ENCODE peak calls at places on chromosomes 1 and 21, in four cellular contexts. Z is psoas muscle, M is heart left ventricle, L is ovary. B is an unnamed sample.

GRCh38 chr1:225508538-225509375 is 80.9 kb upstream of the LBR start:
- DNase-seq in M (peak; percentile 44), L (no peak), Z (no peak), B (peak; percentile 70)

GRCh38 chr1:199545780-199546179 is 481.7 kb upstream of the NR5A2 start:
- DNase-seq in M (no peak), L (no peak), Z (no peak), B (no peak)

GRCh38 chr1:29875557-29876028 is 639.3 kb downstream of the PTPRU start:
- DNase-seq in L (no peak), M (peak; percentile 29), Z (no peak), B (no peak)

GRCh38 chr1:246837418-246838117 is 94.2 kb downstream of the AHCTF1 start:
- DNase-seq in M (no peak), Z (no peak), L (no peak), B (no peak)

GRCh38 chr1:2587071-2587859 is 688 bp downstream of the PRXL2B start:
- DNase-seq in M (no peak), Z (no peak), L (no peak), B (no peak)

GRCh38 chr1:21623411-21623961 is 45.7 kb downstream of the RAP1GAP start:
- DNase-seq in M (no peak), L (no peak), Z (no peak), B (no peak)

GRCh38 chr1:77218477-77219165 is 609 bp downstream of the PIGK start:
- DNase-seq in L (no peak), M (no peak), Z (no peak), B (no peak)

GRCh38 chr1:235954306-235955283 is 87.9 kb upstream of the LYST start:
- DNase-seq in L (no peak), M (no peak), Z (peak; percentile 63), B (no peak)

GRCh38 chr1:1069061-1069710 is 4.9 kb downstream of the RNF223 start:
- DNase-seq in M (no peak), Z (peak; percentile 82), L (peak; percentile 85), B (peak; percentile 66)

GRCh38 chr1:209029737-209030136 is 553.8 kb upstream of the CAMK1G start:
- DNase-seq in Z (no peak), L (no peak), M (no peak), B (no peak)

GRCh38 chr1:248114890-248115289 is 19.9 kb downstream of the OR2L13 start:
- DNase-seq in Z (no peak), L (no peak), M (no peak), B (no peak)

GRCh38 chr1:19306941-19307340 is 5.0 kb downstream of the AKR7A2 start:
- DNase-seq in M (no peak), L (peak; percentile 20), Z (no peak), B (no peak)

GRCh38 chr1:70361727-70362413 is 7.3 kb upstream of the ANKRD13C start:
- DNase-seq in M (no peak), L (no peak), Z (no peak), B (no peak)

GRCh38 chr1:89763649-89763986 is 57.2 kb upstream of the LRRC8D start:
- DNase-seq in L (no peak), M (no peak), Z (no peak), B (no peak)

GRCh38 chr1:205013683-205014367 is 29.2 kb upstream of the CNTN2 start:
- DNase-seq in L (peak; percentile 77), Z (no peak), M (peak; percentile 50), B (no peak)

GRCh38 chr1:157388057-157388456 is 164.3 kb downstream of the FCRL5 start:
- DNase-seq in L (no peak), Z (no peak), M (no peak), B (no peak)

GRCh38 chr1:43812579-43812978 is 105.2 kb downstream of the ST3GAL3 start:
- DNase-seq in Z (no peak), L (no peak), M (no peak), B (no peak)

GRCh38 chr1:245790441-245790840 is 635.7 kb downstream of the KIF26B start:
- DNase-seq in Z (no peak), M (no peak), L (no peak), B (no peak)

GRCh38 chr1:31663622-31664452 is 19.2 kb upstream of the PEF1 start:
- DNase-seq in M (peak; percentile 50), L (peak; percentile 82), Z (peak; percentile 77), B (no peak)

GRCh38 chr1:248810000-248810726 is 15.6 kb downstream of the SH3BP5L start:
- DNase-seq in Z (no peak), L (no peak), M (no peak), B (no peak)

GRCh38 chr1:184387871-184388670 is 1.2 kb downstream of the C1orf21 start:
- DNase-seq in L (peak; percentile 61), Z (peak; percentile 70), M (peak; percentile 45), B (peak; percentile 54)

GRCh38 chr1:43688594-43689000 is 18.7 kb upstream of the ST3GAL3 start:
- DNase-seq in L (no peak), Z (no peak), M (no peak), B (no peak)

GRCh38 chr1:47179988-47180563 is 9.8 kb downstream of the PDZK1IP1 start:
- DNase-seq in Z (no peak), L (no peak), M (no peak), B (no peak)

GRCh38 chr1:42765271-42765670 is 1.6 kb downstream of the P3H1 start:
- DNase-seq in M (no peak), L (no peak), Z (no peak), B (no peak)

GRCh38 chr1:18151436-18151835 is 43.8 kb downstream of the IGSF21 start:
- DNase-seq in L (no peak), M (no peak), Z (no peak), B (no peak)

GRCh38 chr1:157371211-157371610 is 181.1 kb downstream of the FCRL5 start:
- DNase-seq in L (no peak), Z (no peak), M (no peak), B (no peak)

GRCh38 chr1:73913025-73913424 is 285.0 kb downstream of the LRRIQ3 start:
- DNase-seq in L (no peak), Z (no peak), M (no peak), B (no peak)

GRCh38 chr1:78387872-78388271 is 102.9 kb upstream of the PTGFR start:
- DNase-seq in L (no peak), Z (no peak), M (no peak), B (no peak)

GRCh38 chr1:200029035-200029623 is 1.6 kb downstream of the NR5A2 start:
- DNase-seq in Z (no peak), M (no peak), L (no peak), B (no peak)

GRCh38 chr1:153764315-153764714 is 10.9 kb upstream of the SLC27A3 start:
- DNase-seq in M (no peak), L (no peak), Z (no peak), B (no peak)

GRCh38 chr1:183567584-183567983 is 22.7 kb downstream of the NCF2 start:
- DNase-seq in Z (no peak), L (no peak), M (peak; percentile 52), B (no peak)

GRCh38 chr1:2168535-2168934 is 26.0 kb downstream of the FAAP20 start:
- DNase-seq in L (no peak), M (no peak), Z (no peak), B (no peak)

GRCh38 chr1:57770772-57771171 is 346.9 kb upstream of the DAB1 start:
- DNase-seq in L (no peak), Z (no peak), M (no peak), B (no peak)

GRCh38 chr21:36852293-36852692 is 114.2 kb downstream of the HLCS start:
- DNase-seq in L (no peak), Z (no peak), M (no peak), B (no peak)

GRCh38 chr1:10704383-10704882 is 92.0 kb downstream of the CASZ1 start:
- DNase-seq in Z (no peak), M (no peak), L (no peak), B (no peak)

GRCh38 chr1:210882414-210883221 is 251.3 kb downstream of the KCNH1 start:
- DNase-seq in M (no peak), L (no peak), Z (no peak), B (peak; percentile 60)
- H3K4me3 ChIP-seq in M (no peak overlapping the region), L (no peak overlapping the region), Z (no peak overlapping the region), B (peak overlapping the region; percentile 26)

GRCh38 chr21:33947451-33948095 is 32.0 kb upstream of the ATP5PO start:
- DNase-seq in M (peak; percentile 60), L (peak; percentile 60), Z (peak; percentile 81), B (peak; percentile 94)
- H3K4me3 ChIP-seq in M (peak overlapping the region; percentile 31), L (peak overlapping the region; percentile 2), Z (peak overlapping the region; percentile 33), B (no peak overlapping the region)

GRCh38 chr1:173405758-173406344 is 71.3 kb upstream of the PRDX6 start:
- DNase-seq in M (no peak), Z (no peak), L (no peak), B (no peak)

GRCh38 chr1:173405281-173405680 is 71.9 kb upstream of the PRDX6 start:
- DNase-seq in M (no peak), L (no peak), Z (no peak), B (no peak)

GRCh38 chr1:173407846-173408245 is 69.3 kb upstream of the PRDX6 start:
- DNase-seq in Z (no peak), L (no peak), M (no peak), B (no peak)

GRCh38 chr1:173408886-173409285 is 68.2 kb upstream of the PRDX6 start:
- DNase-seq in M (no peak), Z (no peak), L (no peak), B (no peak)

DNA sequence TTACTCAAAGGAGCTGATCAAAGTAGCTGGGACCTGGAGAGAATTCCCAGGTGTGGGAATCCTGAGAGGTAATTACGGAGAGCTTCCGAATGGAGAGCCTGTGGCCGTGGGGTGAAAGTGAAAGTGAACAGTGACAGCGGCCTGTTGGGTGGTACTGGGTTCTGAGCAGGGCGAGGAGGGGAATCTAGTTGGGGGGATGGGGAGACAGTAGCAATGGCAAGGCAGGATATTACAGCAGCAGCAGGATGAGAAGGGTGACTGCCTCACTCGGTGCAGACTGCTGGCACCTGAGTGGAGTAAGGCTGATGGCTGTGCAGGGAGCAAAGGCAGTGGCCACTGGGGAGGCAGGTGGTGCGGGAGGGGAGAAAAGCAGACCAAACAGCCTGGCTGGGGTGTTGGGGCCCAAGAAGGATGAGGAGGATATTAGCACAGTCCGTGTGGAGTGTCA is 70.3 kb upstream of the PRDX6 start:
- DNase-seq in Z (no peak), M (no peak), L (no peak), B (no peak)
- H3K4me3 ChIP-seq in Z (peak overlapping the region; percentile 38), M (peak overlapping the region; percentile 41), L (no peak overlapping the region), B (no peak overlapping the region)

GRCh38 chr1:114152211-114153050 is 1.2 kb downstream of the SYT6 start:
- DNase-seq in Z (peak; percentile 72), M (peak; percentile 25), L (peak; percentile 65), B (no peak)
- H3K4me3 ChIP-seq in Z (peak overlapping the region; percentile 67), M (peak overlapping the region; percentile 56), L (peak overlapping the region; percentile 31), B (no peak overlapping the region)

DNA sequence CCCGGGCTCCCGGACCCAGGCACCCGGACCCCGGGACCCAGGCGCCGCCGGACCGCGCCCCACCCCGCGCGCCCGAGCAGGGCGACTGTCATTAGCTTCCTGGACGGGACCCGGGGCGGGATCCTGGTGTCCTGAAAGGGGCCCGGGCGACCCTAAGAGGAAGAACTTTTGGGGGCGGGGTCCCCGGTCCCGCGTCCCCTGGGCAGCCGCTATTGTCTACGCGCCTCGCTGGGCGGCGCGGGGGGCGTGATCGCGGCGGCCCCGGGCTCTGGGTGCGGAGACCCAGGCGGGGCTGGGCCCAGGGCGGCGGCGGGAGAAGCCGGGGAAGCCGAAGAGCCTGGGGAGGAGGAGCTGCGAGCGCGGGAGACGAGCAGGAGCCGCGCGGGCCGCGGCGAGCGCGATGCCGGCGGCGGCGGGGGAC is 465 bp downstream of the HUNK start:
- DNase-seq in M (no peak), Z (no peak), L (peak; percentile 56), B (no peak)
- H3K4me3 ChIP-seq in M (peak overlapping the region; percentile 68), Z (peak overlapping the region; percentile 67), L (peak overlapping the region; percentile 55), B (peak overlapping the region; percentile 60)

GRCh38 chr1:55055084-55055882 is 15.9 kb downstream of the PCSK9 start:
- DNase-seq in Z (no peak), M (no peak), L (no peak), B (no peak)
- H3K4me3 ChIP-seq in Z (no peak overlapping the region), M (no peak overlapping the region), L (no peak overlapping the region), B (no peak overlapping the region)